ENCODE peak calls at places on chromosomes 13 and 19, in five cellular contexts. One of them, this sample, is unnamed.

GRCh38 chr19:45294291-45295029 is 28.2 kb downstream of the CKM start:
- DNase-seq in activated B cell treated with CpG ODN at 0.5 μM for 24 hours: no peak
- DNase-seq in cardiac muscle cell: peak
- DNase-seq in fibroblast of mammary gland: peak
- DNase-seq in D721Med: no peak
- DNase-seq in this sample: no peak

GRCh38 chr19:29569038-29569911 is 36.8 kb upstream of the POP4 start:
- DNase-seq in activated B cell treated with CpG ODN at 0.5 μM for 24 hours: no peak
- DNase-seq in cardiac muscle cell: no peak
- DNase-seq in fibroblast of mammary gland: no peak
- DNase-seq in D721Med: no peak
- DNase-seq in this sample: no peak

GRCh38 chr19:3358919-3359849 is 7.2 kb upstream of the NFIC start:
- DNase-seq in activated B cell treated with CpG ODN at 0.5 μM for 24 hours: peak
- DNase-seq in cardiac muscle cell: peak
- DNase-seq in fibroblast of mammary gland: peak
- DNase-seq in D721Med: no peak
- DNase-seq in this sample: peak

GRCh38 chr19:30873003-30873402 is 476.2 kb downstream of the TSHZ3 start:
- DNase-seq in activated B cell treated with CpG ODN at 0.5 μM for 24 hours: no peak
- DNase-seq in cardiac muscle cell: no peak
- DNase-seq in fibroblast of mammary gland: no peak
- DNase-seq in D721Med: no peak
- DNase-seq in this sample: no peak

GRCh38 chr13:88544836-88545235 is 873.7 kb downstream of the SLITRK5 start:
- DNase-seq in activated B cell treated with CpG ODN at 0.5 μM for 24 hours: no peak
- DNase-seq in cardiac muscle cell: no peak
- DNase-seq in fibroblast of mammary gland: no peak
- DNase-seq in D721Med: no peak
- DNase-seq in this sample: no peak

GRCh38 chr19:43673702-43674629 is 4.0 kb upstream of the PLAUR start:
- DNase-seq in activated B cell treated with CpG ODN at 0.5 μM for 24 hours: no peak
- DNase-seq in cardiac muscle cell: no peak
- DNase-seq in fibroblast of mammary gland: no peak
- DNase-seq in D721Med: no peak
- DNase-seq in this sample: no peak

GRCh38 chr19:37914908-37915307 is 7.9 kb downstream of the SIPA1L3 start:
- DNase-seq in activated B cell treated with CpG ODN at 0.5 μM for 24 hours: peak
- DNase-seq in cardiac muscle cell: no peak
- DNase-seq in fibroblast of mammary gland: no peak
- DNase-seq in D721Med: no peak
- DNase-seq in this sample: no peak

GRCh38 chr13:109314101-109314500 is 472.3 kb downstream of the IRS2 start:
- DNase-seq in activated B cell treated with CpG ODN at 0.5 μM for 24 hours: no peak
- DNase-seq in cardiac muscle cell: no peak
- DNase-seq in fibroblast of mammary gland: no peak
- DNase-seq in D721Med: no peak
- DNase-seq in this sample: no peak

GRCh38 chr13:90105276-90105675 is 1242.2 kb upstream of the MIR17HG start:
- DNase-seq in activated B cell treated with CpG ODN at 0.5 μM for 24 hours: no peak
- DNase-seq in cardiac muscle cell: no peak
- DNase-seq in fibroblast of mammary gland: peak
- DNase-seq in D721Med: no peak
- DNase-seq in this sample: no peak

GRCh38 chr19:46205183-46205984 is 24.2 kb upstream of the IGFL1 start:
- DNase-seq in activated B cell treated with CpG ODN at 0.5 μM for 24 hours: no peak
- DNase-seq in cardiac muscle cell: no peak
- DNase-seq in fibroblast of mammary gland: no peak
- DNase-seq in D721Med: no peak
- DNase-seq in this sample: no peak

GRCh38 chr13:97018029-97018819 is 23.9 kb upstream of the OXGR1 start:
- DNase-seq in activated B cell treated with CpG ODN at 0.5 μM for 24 hours: no peak
- DNase-seq in cardiac muscle cell: peak
- DNase-seq in fibroblast of mammary gland: peak
- DNase-seq in D721Med: no peak
- DNase-seq in this sample: no peak

GRCh38 chr19:32227561-32228165 is 117.7 kb upstream of the ZNF507 start:
- DNase-seq in activated B cell treated with CpG ODN at 0.5 μM for 24 hours: no peak
- DNase-seq in cardiac muscle cell: no peak
- DNase-seq in fibroblast of mammary gland: no peak
- DNase-seq in D721Med: no peak
- DNase-seq in this sample: no peak

GRCh38 chr19:16062789-16063188 is 13.5 kb upstream of the TPM4 start:
- DNase-seq in activated B cell treated with CpG ODN at 0.5 μM for 24 hours: peak
- DNase-seq in cardiac muscle cell: peak
- DNase-seq in fibroblast of mammary gland: no peak
- DNase-seq in D721Med: no peak
- DNase-seq in this sample: peak

GRCh38 chr13:111460548-111461444 is 140.4 kb downstream of the TEX29 start:
- DNase-seq in activated B cell treated with CpG ODN at 0.5 μM for 24 hours: no peak
- DNase-seq in cardiac muscle cell: peak
- DNase-seq in fibroblast of mammary gland: peak
- DNase-seq in D721Med: no peak
- DNase-seq in this sample: no peak

GRCh38 chr13:45296259-45296658 is 44.7 kb downstream of the TPT1 start:
- DNase-seq in activated B cell treated with CpG ODN at 0.5 μM for 24 hours: no peak
- DNase-seq in cardiac muscle cell: no peak
- DNase-seq in fibroblast of mammary gland: no peak
- DNase-seq in D721Med: no peak
- DNase-seq in this sample: no peak

GRCh38 chr19:40805258-40805868 is 6.4 kb downstream of the EGLN2 start:
- DNase-seq in activated B cell treated with CpG ODN at 0.5 μM for 24 hours: no peak
- DNase-seq in cardiac muscle cell: no peak
- DNase-seq in fibroblast of mammary gland: no peak
- DNase-seq in D721Med: no peak
- DNase-seq in this sample: no peak

GRCh38 chr13:92224825-92225224 is 826.4 kb downstream of the GPC5 start:
- DNase-seq in activated B cell treated with CpG ODN at 0.5 μM for 24 hours: no peak
- DNase-seq in cardiac muscle cell: no peak
- DNase-seq in fibroblast of mammary gland: no peak
- DNase-seq in D721Med: no peak
- DNase-seq in this sample: no peak

GRCh38 chr13:29800687-29801086 is 49.7 kb downstream of the UBL3 start:
- DNase-seq in activated B cell treated with CpG ODN at 0.5 μM for 24 hours: no peak
- DNase-seq in cardiac muscle cell: no peak
- DNase-seq in fibroblast of mammary gland: no peak
- DNase-seq in D721Med: no peak
- DNase-seq in this sample: no peak

GRCh38 chr19:39131255-39131755 is 5.7 kb downstream of the PAK4 start:
- DNase-seq in activated B cell treated with CpG ODN at 0.5 μM for 24 hours: no peak
- DNase-seq in cardiac muscle cell: no peak
- DNase-seq in fibroblast of mammary gland: peak
- DNase-seq in D721Med: peak
- DNase-seq in this sample: no peak

GRCh38 chr13:61202042-61202441 is 213.6 kb downstream of the PCDH20 start:
- DNase-seq in activated B cell treated with CpG ODN at 0.5 μM for 24 hours: no peak
- DNase-seq in cardiac muscle cell: no peak
- DNase-seq in fibroblast of mammary gland: no peak
- DNase-seq in D721Med: no peak
- DNase-seq in this sample: no peak

GRCh38 chr13:110258876-110259631 is 47.9 kb downstream of the COL4A1 start:
- DNase-seq in activated B cell treated with CpG ODN at 0.5 μM for 24 hours: no peak
- DNase-seq in cardiac muscle cell: no peak
- DNase-seq in fibroblast of mammary gland: peak
- DNase-seq in D721Med: no peak
- DNase-seq in this sample: no peak

GRCh38 chr19:44856438-44857083 is 10.5 kb downstream of the NECTIN2 start:
- DNase-seq in activated B cell treated with CpG ODN at 0.5 μM for 24 hours: no peak
- DNase-seq in cardiac muscle cell: no peak
- DNase-seq in fibroblast of mammary gland: no peak
- DNase-seq in D721Med: no peak
- DNase-seq in this sample: no peak

GRCh38 chr19:8696993-8697392 is 1.6 kb downstream of the ACTL9 start:
- DNase-seq in activated B cell treated with CpG ODN at 0.5 μM for 24 hours: no peak
- DNase-seq in cardiac muscle cell: no peak
- DNase-seq in fibroblast of mammary gland: no peak
- DNase-seq in D721Med: no peak
- DNase-seq in this sample: no peak

GRCh38 chr19:8695911-8696310 is 2.7 kb downstream of the ACTL9 start:
- DNase-seq in activated B cell treated with CpG ODN at 0.5 μM for 24 hours: no peak
- DNase-seq in cardiac muscle cell: no peak
- DNase-seq in fibroblast of mammary gland: no peak
- DNase-seq in D721Med: no peak
- DNase-seq in this sample: no peak

GRCh38 chr19:8699908-8700307 is 1.3 kb upstream of the ACTL9 start:
- DNase-seq in activated B cell treated with CpG ODN at 0.5 μM for 24 hours: no peak
- DNase-seq in cardiac muscle cell: no peak
- DNase-seq in fibroblast of mammary gland: no peak
- DNase-seq in D721Med: no peak
- DNase-seq in this sample: no peak

GRCh38 chr19:8698433-8699063 is at the start of gene ACTL9:
- DNase-seq in activated B cell treated with CpG ODN at 0.5 μM for 24 hours: no peak
- DNase-seq in cardiac muscle cell: no peak
- DNase-seq in fibroblast of mammary gland: no peak
- DNase-seq in D721Med: no peak
- DNase-seq in this sample: no peak

DNA sequence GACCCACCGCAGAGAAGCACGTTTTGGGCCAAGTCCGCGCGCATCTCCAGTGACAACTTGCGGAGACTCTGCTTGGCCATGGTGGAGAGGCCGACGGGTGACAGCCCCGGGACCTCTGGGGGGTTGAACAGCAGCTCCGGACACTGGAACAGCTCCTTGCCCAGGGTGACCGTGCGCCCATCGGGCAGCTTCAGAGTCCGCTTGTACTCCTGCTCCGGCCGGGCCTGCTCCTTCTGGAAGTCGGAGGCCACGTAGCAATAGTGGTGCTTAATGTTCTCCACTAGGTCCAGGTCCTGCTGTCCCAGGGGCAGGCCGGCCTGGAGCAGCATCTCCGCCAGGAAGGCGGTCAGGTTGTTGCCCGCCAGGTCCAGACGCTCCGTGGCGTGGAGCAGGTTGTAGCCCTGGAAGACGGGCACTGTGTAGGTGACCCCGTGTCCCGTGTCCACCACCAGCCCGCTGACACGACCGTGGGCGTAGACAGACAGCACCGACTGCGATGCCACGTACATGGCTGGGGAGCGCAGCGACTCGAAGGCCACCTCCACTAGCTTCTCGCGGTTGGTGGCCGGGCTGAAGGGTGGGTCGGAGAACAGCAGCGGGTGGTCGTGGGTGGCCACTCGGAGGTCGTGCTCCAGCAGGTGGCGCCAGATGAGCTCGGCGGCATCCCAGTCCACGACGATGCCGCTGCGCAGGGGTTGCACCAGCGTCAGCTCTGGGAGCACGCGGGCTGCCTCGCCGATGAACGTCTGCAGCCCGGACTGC is 743 bp downstream of the ACTL9 start:
- DNase-seq in activated B cell treated with CpG ODN at 0.5 μM for 24 hours: no peak
- DNase-seq in cardiac muscle cell: no peak
- DNase-seq in fibroblast of mammary gland: no peak
- DNase-seq in D721Med: no peak
- DNase-seq in this sample: no peak
- TF ChIP-seq CTCF in activated B cell treated with CpG ODN at 0.5 μM for 24 hours: no peak
- TF ChIP-seq CTCF in cardiac muscle cell: peak
- TF ChIP-seq CTCF in fibroblast of mammary gland: no peak
- TF ChIP-seq CTCF in D721Med: peak
- TF ChIP-seq CTCF in this sample: no peak

GRCh38 chr13:31168736-31169135 is 7.0 kb upstream of the HSPH1 start:
- DNase-seq in activated B cell treated with CpG ODN at 0.5 μM for 24 hours: no peak
- DNase-seq in cardiac muscle cell: no peak
- DNase-seq in fibroblast of mammary gland: no peak
- DNase-seq in D721Med: no peak
- DNase-seq in this sample: no peak
- TF ChIP-seq CTCF in activated B cell treated with CpG ODN at 0.5 μM for 24 hours: no peak
- TF ChIP-seq CTCF in cardiac muscle cell: no peak
- TF ChIP-seq CTCF in fibroblast of mammary gland: no peak
- TF ChIP-seq CTCF in D721Med: no peak
- TF ChIP-seq CTCF in this sample: no peak

GRCh38 chr19:8251025-8251472 is 41.9 kb downstream of the CERS4 start:
- DNase-seq in activated B cell treated with CpG ODN at 0.5 μM for 24 hours: no peak
- DNase-seq in cardiac muscle cell: no peak
- DNase-seq in fibroblast of mammary gland: peak
- DNase-seq in D721Med: peak
- DNase-seq in this sample: no peak
- TF ChIP-seq CTCF in activated B cell treated with CpG ODN at 0.5 μM for 24 hours: no peak
- TF ChIP-seq CTCF in cardiac muscle cell: peak
- TF ChIP-seq CTCF in fibroblast of mammary gland: peak
- TF ChIP-seq CTCF in D721Med: no peak
- TF ChIP-seq CTCF in this sample: no peak

GRCh38 chr13:33126909-33127607 is 110.8 kb downstream of the KL start:
- DNase-seq in activated B cell treated with CpG ODN at 0.5 μM for 24 hours: no peak
- DNase-seq in cardiac muscle cell: no peak
- DNase-seq in fibroblast of mammary gland: peak
- DNase-seq in D721Med: no peak
- DNase-seq in this sample: no peak
- TF ChIP-seq CTCF in activated B cell treated with CpG ODN at 0.5 μM for 24 hours: no peak
- TF ChIP-seq CTCF in cardiac muscle cell: peak
- TF ChIP-seq CTCF in fibroblast of mammary gland: no peak
- TF ChIP-seq CTCF in D721Med: no peak
- TF ChIP-seq CTCF in this sample: no peak

GRCh38 chr19:53981408-53981998 is 9.9 kb upstream of the CACNG6 start:
- DNase-seq in activated B cell treated with CpG ODN at 0.5 μM for 24 hours: no peak
- DNase-seq in cardiac muscle cell: no peak
- DNase-seq in fibroblast of mammary gland: no peak
- DNase-seq in D721Med: no peak
- DNase-seq in this sample: no peak
- TF ChIP-seq CTCF in activated B cell treated with CpG ODN at 0.5 μM for 24 hours: no peak
- TF ChIP-seq CTCF in cardiac muscle cell: no peak
- TF ChIP-seq CTCF in fibroblast of mammary gland: no peak
- TF ChIP-seq CTCF in D721Med: no peak
- TF ChIP-seq CTCF in this sample: no peak

GRCh38 chr19:4660181-4660791 is 9.9 kb downstream of the MYDGF start:
- DNase-seq in activated B cell treated with CpG ODN at 0.5 μM for 24 hours: no peak
- DNase-seq in cardiac muscle cell: peak
- DNase-seq in fibroblast of mammary gland: no peak
- DNase-seq in D721Med: no peak
- DNase-seq in this sample: no peak
- TF ChIP-seq CTCF in activated B cell treated with CpG ODN at 0.5 μM for 24 hours: no peak
- TF ChIP-seq CTCF in cardiac muscle cell: peak
- TF ChIP-seq CTCF in fibroblast of mammary gland: no peak
- TF ChIP-seq CTCF in D721Med: peak
- TF ChIP-seq CTCF in this sample: no peak

GRCh38 chr13:24097064-24097463 is 63.5 kb upstream of the SPATA13 start:
- DNase-seq in activated B cell treated with CpG ODN at 0.5 μM for 24 hours: no peak
- DNase-seq in cardiac muscle cell: no peak
- DNase-seq in fibroblast of mammary gland: peak
- DNase-seq in D721Med: no peak
- DNase-seq in this sample: no peak
- TF ChIP-seq CTCF in activated B cell treated with CpG ODN at 0.5 μM for 24 hours: no peak
- TF ChIP-seq CTCF in cardiac muscle cell: no peak
- TF ChIP-seq CTCF in fibroblast of mammary gland: no peak
- TF ChIP-seq CTCF in D721Med: no peak
- TF ChIP-seq CTCF in this sample: no peak

GRCh38 chr13:77425705-77426104 is 98.8 kb upstream of the MYCBP2 start:
- DNase-seq in activated B cell treated with CpG ODN at 0.5 μM for 24 hours: no peak
- DNase-seq in cardiac muscle cell: no peak
- DNase-seq in fibroblast of mammary gland: no peak
- DNase-seq in D721Med: no peak
- DNase-seq in this sample: no peak
- TF ChIP-seq CTCF in activated B cell treated with CpG ODN at 0.5 μM for 24 hours: no peak
- TF ChIP-seq CTCF in cardiac muscle cell: no peak
- TF ChIP-seq CTCF in fibroblast of mammary gland: no peak
- TF ChIP-seq CTCF in D721Med: no peak
- TF ChIP-seq CTCF in this sample: no peak